ENCODE peak calls at places on chromosomes 11 and 22, in eight cellular contexts. C is effector memory CD4-positive, alpha-beta T cell; A is colonic mucosa; G is right lobe of liver; P is K562; D is CD8-positive, alpha-beta memory T cell; L is right cardiac atrium; S is right atrium auricular region. T is an unnamed sample. For H3K4me1, the result is how much of the 10 kb centered on the place peaks cover.

GRCh38 chr11:121890377-121890776 is 225.6 kb downstream of the BLID start:
- DNase-seq in S (no peak), L (peak), D (no peak), A (no peak), C (no peak), G (no peak), P (no peak), T (no peak)

GRCh38 chr11:133526790-133527189 is 5.5 kb downstream of the OPCML start:
- DNase-seq in D (no peak), C (no peak), P (no peak), G (no peak), L (peak), S (no peak), A (no peak), T (no peak)

GRCh38 chr22:37623075-37624016 is 14.7 kb downstream of the GGA1 start:
- DNase-seq in P (peak), C (peak), D (peak), A (peak), G (peak), S (no peak), L (peak), T (peak)

GRCh38 chr11:106378513-106379179 is 301.2 kb downstream of the AASDHPPT start:
- DNase-seq in P (no peak), C (no peak), G (no peak), L (no peak), S (no peak), D (no peak), A (no peak), T (no peak)

GRCh38 chr11:2553886-2554285 is 109.1 kb downstream of the KCNQ1 start:
- DNase-seq in P (no peak), D (no peak), C (no peak), A (no peak), S (no peak), L (peak), G (peak), T (no peak)

GRCh38 chr11:75312346-75312745 is 39.1 kb downstream of the ARRB1 start:
- DNase-seq in D (no peak), S (no peak), L (no peak), G (no peak), C (no peak), P (no peak), A (no peak), T (no peak)

GRCh38 chr11:7577883-7578242 is 64.1 kb downstream of the PPFIBP2 start:
- DNase-seq in C (no peak), S (no peak), G (no peak), A (peak), L (no peak), P (no peak), D (no peak), T (no peak)

GRCh38 chr11:111542606-111543275 is 2.2 kb downstream of the LAYN start:
- DNase-seq in C (no peak), L (no peak), G (no peak), D (peak), A (no peak), P (no peak), S (no peak), T (no peak)

GRCh38 chr11:62444271-62444833 is 25.5 kb downstream of the SCGB1A1 start:
- DNase-seq in A (peak), S (peak), L (peak), G (peak), C (no peak), D (no peak), P (no peak), T (peak)

GRCh38 chr22:36406721-36407120 is 19.0 kb upstream of the MYH9 start:
- DNase-seq in S (no peak), G (no peak), C (no peak), D (no peak), A (no peak), P (no peak), L (no peak), T (no peak)

GRCh38 chr22:36409911-36410756 is 22.4 kb upstream of the MYH9 start:
- DNase-seq in G (peak), L (peak), P (peak), C (peak), A (peak), D (peak), S (peak), T (peak)

GRCh38 chr22:36406139-36406538 is 18.4 kb upstream of the MYH9 start:
- DNase-seq in C (no peak), A (no peak), P (no peak), G (no peak), D (no peak), S (no peak), L (no peak), T (no peak)

GRCh38 chr22:36411589-36412258 is 24.0 kb upstream of the MYH9 start:
- DNase-seq in G (peak), A (peak), L (no peak), S (no peak), P (no peak), D (no peak), C (no peak), T (no peak)

DNA sequence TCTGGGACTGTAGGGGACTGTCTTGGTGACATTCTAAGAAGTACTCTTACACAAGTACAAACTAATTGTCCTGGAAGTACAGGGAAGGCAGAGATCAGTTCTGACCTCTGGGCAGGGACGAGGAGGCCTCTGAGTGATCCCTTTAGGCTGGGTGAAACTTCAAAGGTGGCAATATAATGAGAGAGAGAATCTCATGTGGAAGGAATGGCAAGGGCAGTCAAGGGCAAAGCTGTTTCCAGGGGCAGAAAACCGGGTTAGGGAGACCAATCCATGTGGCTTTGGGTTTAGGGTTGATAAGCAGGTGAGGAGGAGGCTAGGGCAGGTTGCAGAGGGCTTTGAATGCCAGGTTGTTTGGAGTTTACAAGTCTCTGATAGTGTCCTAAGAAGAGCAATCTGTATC is 21.3 kb upstream of the MYH9 start:
- DNase-seq in S (no peak), G (no peak), C (no peak), D (no peak), L (no peak), P (no peak), A (no peak), T (no peak)
- H3K4me1 ChIP-seq in S (under half), G (under half), C (under half), D (half or more), L (under half), P (under half), A (under half), T (under half)

GRCh38 chr11:65641233-65642013 is 3.5 kb downstream of the SIPA1 start:
- DNase-seq in A (no peak), G (no peak), P (no peak), D (no peak), S (no peak), C (no peak), L (peak), T (no peak)
- H3K4me3 ChIP-seq in A (peak), G (peak), P (no peak), D (peak), S (no peak), C (peak), L (no peak), T (no peak)

GRCh38 chr11:725624-726202 is 19.7 kb downstream of the EPS8L2 start:
- DNase-seq in L (peak), P (peak), A (peak), C (no peak), G (no peak), D (no peak), S (no peak), T (no peak)
- H3K4me1 ChIP-seq in L (under half), P (under half), A (under half), C (under half), G (under half), D (under half), S (under half), T (under half)

GRCh38 chr11:71456294-71456693 is 3.3 kb downstream of the NADSYN1 start:
- DNase-seq in P (no peak), S (no peak), G (peak), C (no peak), A (no peak), D (no peak), L (no peak), T (no peak)

GRCh38 chr11:71453021-71453910 is at the start of gene NADSYN1:
- DNase-seq in D (peak), A (peak), S (peak), L (peak), G (peak), C (peak), P (peak), T (peak)

GRCh38 chr11:71452354-71453020 is 516 bp upstream of the NADSYN1 start:
- DNase-seq in G (peak), P (no peak), S (peak), L (peak), C (peak), A (peak), D (peak), T (peak)

GRCh38 chr11:71453911-71454304 is 905 bp downstream of the NADSYN1 start:
- DNase-seq in P (no peak), D (no peak), S (no peak), G (no peak), L (no peak), C (no peak), A (no peak), T (no peak)

DNA sequence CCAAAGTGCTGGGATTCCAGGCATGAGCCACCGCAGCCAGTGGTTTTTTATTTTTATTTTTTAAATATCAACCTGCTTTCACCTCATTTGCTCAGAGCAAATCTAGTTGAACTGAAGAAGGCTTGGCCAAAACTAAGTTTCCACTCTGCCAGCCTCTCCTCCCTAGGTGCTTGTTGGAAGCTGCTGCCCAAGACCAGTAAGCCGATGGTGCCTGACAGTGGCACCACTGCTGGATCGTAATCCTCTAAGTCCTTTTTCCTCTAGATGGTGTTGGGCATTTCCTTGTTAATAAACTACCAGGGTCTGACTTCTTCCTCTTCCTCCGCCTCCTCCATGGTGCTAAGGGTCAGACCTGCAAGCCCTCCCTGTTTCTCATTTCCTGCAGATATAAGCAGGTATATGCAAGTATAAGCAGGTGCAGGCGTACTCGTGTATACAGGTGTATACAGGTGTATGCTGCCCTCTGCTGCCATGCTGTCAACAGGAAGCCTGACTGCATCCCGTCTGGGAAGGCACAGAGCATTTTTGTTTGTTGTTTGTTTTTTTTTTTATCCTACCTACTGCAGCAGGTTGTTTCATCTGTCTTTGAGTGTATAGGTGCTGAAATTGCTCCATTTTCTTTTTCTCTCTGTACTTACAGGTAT is 1.6 kb downstream of the NADSYN1 start:
- DNase-seq in S (no peak), C (peak), L (no peak), P (no peak), G (peak), A (peak), D (peak), T (no peak)
- H3K4me3 ChIP-seq in S (no peak), C (no peak), L (no peak), P (no peak), G (no peak), A (peak), D (no peak), T (no peak)

DNA sequence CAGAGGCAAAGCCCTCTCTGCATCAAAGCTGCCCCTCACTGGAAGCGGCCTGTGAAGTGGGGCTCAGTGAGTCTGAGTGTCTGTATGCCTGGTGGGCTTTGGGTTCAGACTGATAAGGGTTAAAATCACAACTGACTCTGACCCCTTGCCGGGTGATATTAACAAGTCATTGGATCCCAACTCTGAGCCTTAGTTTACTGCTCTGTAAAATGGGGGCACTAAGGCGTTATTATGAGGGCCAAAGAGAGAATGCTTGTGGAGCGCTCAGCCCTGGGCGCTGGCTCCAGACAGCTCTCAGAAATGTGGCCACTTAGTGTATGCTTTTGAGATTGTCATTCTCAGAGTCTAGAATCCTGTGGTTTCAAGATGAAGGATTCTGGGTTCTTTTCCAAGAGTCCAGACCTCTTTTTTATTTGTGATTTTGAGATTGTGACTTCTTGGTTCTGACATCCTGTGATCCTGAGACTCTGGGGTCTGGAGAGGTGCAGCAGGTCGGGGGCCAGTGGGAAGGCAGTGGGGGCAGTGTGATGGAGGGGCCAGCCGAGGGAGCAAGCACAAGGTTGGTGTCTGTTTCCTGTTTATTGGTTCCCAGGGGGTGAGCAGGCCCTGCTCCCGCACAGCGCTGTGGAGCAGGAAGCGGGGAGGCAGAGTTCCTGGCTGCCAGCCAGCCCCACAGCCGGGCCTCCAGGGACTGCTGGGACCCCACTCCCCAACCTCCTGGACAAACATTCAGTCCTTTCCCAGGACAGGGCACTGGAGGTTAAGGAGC is 13.4 kb downstream of the ARHGEF17 start:
- DNase-seq in C (no peak), D (no peak), L (peak), A (no peak), P (no peak), G (peak), S (no peak), T (no peak)
- H3K4me1 ChIP-seq in C (under half), D (under half), L (half or more), A (under half), P (under half), G (under half), S (half or more), T (under half)

GRCh38 chr11:32426819-32427615 is 8.3 kb downstream of the WT1 start:
- DNase-seq in P (peak), A (no peak), L (peak), G (no peak), C (peak), D (no peak), S (no peak), T (no peak)
- H3K4me3 ChIP-seq in P (no peak), A (no peak), L (peak), G (no peak), C (peak), D (no peak), S (no peak), T (no peak)

GRCh38 chr22:35621446-35621845 is 4.3 kb upstream of the MB start:
- DNase-seq in P (no peak), L (no peak), G (no peak), D (no peak), A (no peak), S (no peak), C (no peak), T (no peak)
- H3K4me1 ChIP-seq in P (under half), L (under half), G (under half), D (under half), A (under half), S (under half), C (under half), T (under half)

T was measured in lung.